ENCODE peak calls at places on chromosomes 5 and 9, in seven cellular contexts. V is kidney epithelial cell, U is osteoblast, X is mammary epithelial cell, Y is tibial artery, A is breast epithelium, B is left lung. L is an unnamed sample.

GRCh38 chr5:54022156-54022685 is 288.2 kb downstream of the ARL15 start:
- DNase-seq in X (no peak), A (no peak), V (no peak), Y (no peak), U (no peak), B (no peak), L (no peak)

GRCh38 chr9:5043381-5043780 is 58.3 kb downstream of the JAK2 start:
- DNase-seq in B (no peak), X (no peak), A (no peak), U (no peak), Y (no peak), V (no peak), L (no peak)

GRCh38 chr5:100803391-100803790 is 99.7 kb downstream of the ST8SIA4 start:
- DNase-seq in V (no peak), X (no peak), B (no peak), U (no peak), Y (no peak), A (no peak), L (no peak)

GRCh38 chr5:115068239-115069086 is 101.2 kb downstream of the TRIM36 start:
- DNase-seq in X (peak; percentile 70), U (no peak), A (no peak), V (no peak), Y (no peak), B (no peak), L (no peak)

GRCh38 chr9:75683591-75683990 is 206.9 kb upstream of the PCSK5 start:
- DNase-seq in B (no peak), X (peak; percentile 30), A (no peak), Y (no peak), V (no peak), U (no peak), L (no peak)

GRCh38 chr9:89619739-89620138 is 14.9 kb downstream of the GADD45G start:
- DNase-seq in V (no peak), U (no peak), Y (no peak), B (no peak), X (no peak), A (no peak), L (no peak)

GRCh38 chr9:116055536-116055935 is 98.1 kb upstream of the PAPPA start:
- DNase-seq in U (no peak), B (no peak), X (peak; percentile 10), A (no peak), V (no peak), Y (no peak), L (no peak)

GRCh38 chr9:81150016-81150625 is 539.2 kb downstream of the TLE1 start:
- DNase-seq in B (no peak), V (no peak), U (no peak), X (no peak), A (no peak), Y (no peak), L (no peak)

GRCh38 chr5:150512368-150512747 is 4.4 kb downstream of the NDST1 start:
- DNase-seq in B (no peak), Y (no peak), X (no peak), V (no peak), A (no peak), U (no peak), L (no peak)

GRCh38 chr5:126591549-126591948 is 3.5 kb downstream of the ALDH7A1 start:
- DNase-seq in B (no peak), Y (no peak), U (no peak), A (no peak), V (no peak), X (no peak), L (no peak)

GRCh38 chr5:35136386-35136785 is 88.6 kb upstream of the AGXT2 start:
- DNase-seq in V (peak; percentile 18), A (no peak), Y (no peak), X (peak; percentile 65), U (peak; percentile 83), B (no peak), L (no peak)

GRCh38 chr9:124708070-124708469 is 63.0 kb downstream of the NR6A1 start:
- DNase-seq in U (no peak), Y (no peak), X (no peak), A (no peak), V (no peak), B (no peak), L (no peak)

GRCh38 chr5:32231929-32232328 is 57.8 kb upstream of the GOLPH3 start:
- DNase-seq in A (no peak), X (no peak), U (no peak), V (no peak), B (no peak), Y (no peak), L (no peak)

GRCh38 chr5:90803376-90803775 is 244.8 kb downstream of the ADGRV1 start:
- DNase-seq in A (no peak), U (no peak), B (no peak), Y (no peak), X (no peak), V (no peak), L (no peak)

GRCh38 chr9:99189887-99190596 is 31.7 kb downstream of the ALG2 start:
- DNase-seq in X (no peak), Y (no peak), B (no peak), V (no peak), U (no peak), A (no peak), L (no peak)

GRCh38 chr5:23704176-23704855 is 196.9 kb downstream of the PRDM9 start:
- DNase-seq in X (peak; percentile 17), U (no peak), B (no peak), Y (no peak), A (no peak), V (no peak), L (no peak)

GRCh38 chr5:131647078-131647769 is 12.2 kb upstream of the RAPGEF6 start:
- DNase-seq in U (no peak), A (no peak), V (no peak), B (no peak), Y (no peak), X (no peak), L (no peak)

GRCh38 chr9:32551491-32552049 is 557 bp upstream of the SMIM27 start:
- DNase-seq in A (no peak), Y (no peak), X (no peak), V (no peak), B (peak; percentile 42), U (peak; percentile 72), L (no peak)

GRCh38 chr5:178641711-178642110 is 14.9 kb upstream of the CLK4 start:
- DNase-seq in U (no peak), X (no peak), B (no peak), V (no peak), A (no peak), Y (no peak), L (no peak)

GRCh38 chr9:110714314-110714713 is 45.7 kb downstream of the MUSK start:
- DNase-seq in B (peak; percentile 33), A (no peak), U (no peak), V (no peak), Y (no peak), X (no peak), L (no peak)

GRCh38 chr5:54385994-54386393 is 69.5 kb upstream of the HSPB3 start:
- DNase-seq in A (no peak), U (no peak), X (no peak), Y (no peak), B (no peak), V (no peak), L (no peak)

DNA sequence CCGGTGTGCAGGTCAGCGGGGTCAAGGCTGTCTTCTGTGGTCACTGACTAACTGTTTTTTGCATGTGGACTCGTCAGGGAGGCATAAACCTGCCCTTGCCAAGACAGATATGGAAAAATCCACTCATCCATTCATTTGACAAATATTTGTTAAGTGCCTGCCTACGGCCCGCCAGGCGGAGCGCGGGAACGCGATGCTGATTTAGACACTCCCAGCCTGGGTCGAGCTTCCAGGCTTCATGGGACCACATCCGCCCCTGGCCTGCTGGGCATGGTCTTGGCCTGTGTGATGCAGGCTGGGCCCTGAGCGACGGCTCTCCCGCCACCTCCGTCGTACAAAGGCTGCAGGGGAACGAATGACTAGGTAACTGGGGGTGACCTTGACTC is 18.1 kb downstream of the MYMK start:
- DNase-seq in V (peak; percentile 38), B (peak; percentile 54), U (peak; percentile 98), X (no peak), Y (peak; percentile 87), A (no peak), L (no peak)
- TF ChIP-seq CTCF in V (no peak), B (no peak), U (no peak), X (no peak), Y (no peak), A (no peak), L (no peak)

GRCh38 chr9:133939386-133939785 is 52.7 kb downstream of the VAV2 start:
- DNase-seq in B (no peak), V (no peak), Y (no peak), U (no peak), A (no peak), X (no peak), L (no peak)

GRCh38 chr9:133939845-133940244 is 52.3 kb downstream of the VAV2 start:
- DNase-seq in A (no peak), Y (no peak), B (no peak), U (no peak), V (no peak), X (no peak), L (no peak)

GRCh38 chr9:133937120-133937519 is 55.0 kb downstream of the VAV2 start:
- DNase-seq in X (no peak), V (no peak), A (no peak), U (no peak), B (no peak), Y (no peak), L (no peak)

GRCh38 chr9:133938670-133939258 is 53.4 kb downstream of the VAV2 start:
- DNase-seq in Y (no peak), B (no peak), V (no peak), X (no peak), U (no peak), A (no peak), L (no peak)

DNA sequence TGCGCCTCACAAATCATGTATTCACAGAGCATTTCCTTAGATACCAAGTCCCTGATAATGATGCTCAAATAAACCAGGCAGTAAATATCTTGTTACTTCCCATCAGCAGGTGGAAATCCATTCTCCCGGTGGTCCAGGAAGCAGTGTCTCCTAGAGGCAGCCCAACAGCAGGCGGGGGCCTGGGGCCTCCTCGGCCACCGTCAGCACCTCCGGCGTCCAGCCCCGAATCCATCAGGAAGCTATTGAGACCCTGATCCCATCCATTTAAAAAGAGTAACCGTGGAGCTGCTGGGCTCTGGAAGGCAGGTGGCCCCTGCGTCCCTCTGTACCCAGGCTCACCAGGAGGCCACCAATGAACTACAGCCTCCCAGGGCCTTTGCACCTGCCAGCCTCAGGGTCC is 54.0 kb downstream of the VAV2 start:
- DNase-seq in Y (no peak), A (no peak), V (no peak), B (no peak), U (no peak), X (no peak), L (no peak)
- H3K4me3 ChIP-seq in Y (no peak overlapping the region), A (no peak overlapping the region), V (no peak overlapping the region), B (no peak overlapping the region), U (no peak overlapping the region), X (no peak overlapping the region), L (no peak overlapping the region)

GRCh38 chr5:67607958-67608357 is 411.4 kb upstream of the CD180 start:
- DNase-seq in V (no peak), U (no peak), X (no peak), Y (no peak), B (no peak), A (no peak), L (no peak)
- TF ChIP-seq CTCF in V (no peak), U (no peak), X (no peak), Y (no peak), B (no peak), A (no peak), L (no peak)

DNA sequence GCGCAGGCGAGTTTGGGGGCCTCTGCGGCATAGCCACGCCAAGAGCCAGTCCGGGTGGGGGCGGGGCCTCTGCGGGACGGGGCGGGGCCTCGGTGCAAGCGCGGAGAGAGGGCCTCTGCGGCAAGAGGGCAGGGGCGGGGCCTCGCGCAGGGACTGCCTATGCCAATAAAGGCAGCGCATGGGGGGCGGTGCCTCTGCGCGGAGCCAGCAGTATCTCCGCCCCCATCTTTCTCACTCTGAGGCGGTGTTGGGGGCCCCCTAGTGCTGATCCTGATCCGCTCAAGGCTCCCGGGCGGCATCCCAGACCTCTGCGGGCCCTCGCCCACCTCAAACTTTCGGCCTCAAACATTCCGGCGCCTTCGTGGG is 9.2 kb upstream of the GPRIN1 start:
- DNase-seq in A (no peak), V (peak; percentile 57), B (peak; percentile 73), X (peak; percentile 71), Y (no peak), U (peak; percentile 97), L (no peak)
- H3K4me3 ChIP-seq in A (peak overlapping the region; percentile 7), V (no peak overlapping the region), B (no peak overlapping the region), X (no peak overlapping the region), Y (no peak overlapping the region), U (peak overlapping the region; percentile 40), L (peak overlapping the region; percentile 38)

L was measured in thoracic aorta.